ENCODE peak calls at places on chromosomes 13 and 19, in eight cellular contexts. N, E, Y, J, B, P, R and F are unnamed samples.

GRCh38 chr19:2474232-2475017 is 1.5 kb upstream of the GADD45B start:
- DNase-seq in B (peak), N (peak), E (peak), P (peak), R (peak), J (no peak), Y (peak), F (no peak)

GRCh38 chr19:17341386-17341785 is 4.0 kb downstream of the GTPBP3 start:
- DNase-seq in Y (no peak), R (no peak), B (no peak), P (no peak), E (no peak), N (no peak), J (no peak), F (no peak)

GRCh38 chr13:80598189-80598588 is 257.3 kb upstream of the SPRY2 start:
- DNase-seq in Y (no peak), E (no peak), J (no peak), R (no peak), P (no peak), N (no peak), B (no peak), F (no peak)

GRCh38 chr19:13035820-13036365 is 40.6 kb downstream of the NFIX start:
- DNase-seq in R (no peak), J (no peak), B (no peak), N (no peak), P (no peak), Y (no peak), E (no peak), F (no peak)

GRCh38 chr19:56080669-56081401 is 40.3 kb downstream of the ZNF787 start:
- DNase-seq in Y (peak), B (peak), E (peak), R (peak), J (no peak), N (peak), P (peak), F (no peak)

GRCh38 chr19:45404557-45405434 is at the start of gene PPP1R13L:
- DNase-seq in N (peak), B (peak), E (no peak), Y (no peak), P (peak), J (no peak), R (no peak), F (peak)

GRCh38 chr13:76885203-76886004 is 801 bp downstream of the KCTD12 start:
- DNase-seq in E (no peak), P (peak), J (no peak), B (peak), N (peak), R (no peak), Y (peak), F (no peak)

GRCh38 chr13:99356216-99357089 is 49.3 kb upstream of the GPR183 start:
- DNase-seq in Y (no peak), B (peak), P (no peak), R (peak), J (no peak), E (no peak), N (peak), F (no peak)

GRCh38 chr13:71770710-71771109 is 96.3 kb downstream of the DACH1 start:
- DNase-seq in E (no peak), Y (no peak), B (no peak), N (no peak), P (no peak), J (no peak), R (no peak), F (no peak)

GRCh38 chr19:18321729-18322091 is 1.2 kb downstream of the LSM4 start:
- DNase-seq in Y (no peak), E (no peak), P (no peak), N (no peak), B (no peak), R (no peak), J (no peak), F (no peak)

GRCh38 chr19:4455742-4456565 is 1.6 kb downstream of the UBXN6 start:
- DNase-seq in R (no peak), Y (no peak), E (no peak), B (no peak), P (no peak), N (peak), J (no peak), F (no peak)

GRCh38 chr19:1445185-1445931 is 4.6 kb upstream of the APC2 start:
- DNase-seq in B (peak), E (peak), R (peak), J (no peak), P (peak), N (peak), Y (peak), F (no peak)

GRCh38 chr13:36787181-36787580 is 31.8 kb upstream of the RFXAP start:
- DNase-seq in R (no peak), N (no peak), B (no peak), J (no peak), Y (no peak), P (no peak), E (no peak), F (no peak)

GRCh38 chr19:42028304-42029216 is 34.5 kb upstream of the ATP1A3 start:
- DNase-seq in E (no peak), J (peak), P (no peak), R (peak), Y (no peak), N (no peak), B (no peak), F (no peak)

GRCh38 chr13:71811344-71811743 is 55.7 kb downstream of the DACH1 start:
- DNase-seq in Y (no peak), B (no peak), N (no peak), R (no peak), P (no peak), E (no peak), J (no peak), F (no peak)

GRCh38 chr19:56751078-56751489 is 79.5 kb upstream of the ZNF835 start:
- DNase-seq in B (no peak), P (peak), E (no peak), N (peak), R (no peak), Y (no peak), J (no peak), F (no peak)

GRCh38 chr19:35760711-35761349 is 2.9 kb downstream of the PROSER3 start:
- DNase-seq in E (no peak), P (no peak), N (no peak), Y (no peak), J (no peak), R (no peak), B (no peak), F (no peak)

GRCh38 chr13:57409656-57410055 is 221.9 kb upstream of the PCDH17 start:
- DNase-seq in E (no peak), N (no peak), J (no peak), Y (no peak), P (no peak), R (no peak), B (no peak), F (no peak)

GRCh38 chr13:52862358-52863206 is 14.1 kb upstream of the PCDH8 start:
- DNase-seq in B (no peak), J (no peak), N (peak), R (peak), P (no peak), E (no peak), Y (no peak), F (peak)

GRCh38 chr13:110108348-110109139 is 198.4 kb downstream of the COL4A1 start:
- DNase-seq in B (peak), P (no peak), Y (peak), J (no peak), E (no peak), N (peak), R (peak), F (no peak)

GRCh38 chr13:32883501-32883900 is 132.7 kb upstream of the KL start:
- DNase-seq in P (no peak), E (no peak), N (no peak), B (no peak), J (no peak), Y (no peak), R (no peak), F (no peak)

GRCh38 chr19:14300281-14300680 is 81.0 kb upstream of the ADGRE5 start:
- DNase-seq in N (no peak), P (no peak), B (no peak), J (no peak), R (no peak), E (no peak), Y (no peak), F (no peak)

GRCh38 chr19:1173160-1173844 is 766 bp downstream of the SBNO2 start:
- DNase-seq in E (no peak), J (no peak), B (no peak), Y (no peak), R (peak), N (peak), P (no peak), F (no peak)

GRCh38 chr19:14149509-14149994 is 13.2 kb upstream of the ASF1B start:
- DNase-seq in E (peak), P (peak), J (no peak), N (peak), R (no peak), Y (no peak), B (peak), F (no peak)

GRCh38 chr19:330503-330902 is 14.1 kb downstream of the MIER2 start:
- DNase-seq in B (no peak), J (no peak), R (no peak), N (no peak), E (no peak), Y (no peak), P (no peak), F (no peak)

GRCh38 chr19:11659612-11660011 is 62.3 kb downstream of the ZNF627 start:
- DNase-seq in N (no peak), E (no peak), Y (no peak), B (no peak), R (peak), P (no peak), J (no peak), F (no peak)

GRCh38 chr13:49651775-49652690 is 23.7 kb downstream of the ARL11 start:
- DNase-seq in P (no peak), J (no peak), B (no peak), Y (no peak), R (no peak), E (no peak), N (no peak), F (no peak)

GRCh38 chr13:96273196-96273595 is 183.3 kb downstream of the HS6ST3 start:
- DNase-seq in J (no peak), E (no peak), B (no peak), R (no peak), Y (no peak), N (no peak), P (no peak), F (no peak)